ENCODE peak calls at places on chromosomes 11 and 22, in five cellular contexts. One of them, this sample, is unnamed.

GRCh38 chr11:120645639-120646038 is 134.1 kb downstream of the GRIK4 start:
- DNase-seq in MV-4-11: no peak
- DNase-seq in left lung: no peak
- DNase-seq in head of caudate nucleus: no peak
- DNase-seq in retina: peak; percentile 81
- DNase-seq in this sample: peak; percentile 17

GRCh38 chr22:28976588-28976987 is 85.0 kb downstream of the C22orf31 start:
- DNase-seq in MV-4-11: no peak
- DNase-seq in left lung: no peak
- DNase-seq in head of caudate nucleus: no peak
- DNase-seq in retina: no peak
- DNase-seq in this sample: peak; percentile 77

GRCh38 chr11:46421257-46421880 is 29.8 kb upstream of the CHRM4 start:
- DNase-seq in MV-4-11: no peak
- DNase-seq in left lung: no peak
- DNase-seq in head of caudate nucleus: no peak
- DNase-seq in retina: peak; percentile 10
- DNase-seq in this sample: no peak

GRCh38 chr22:19941365-19942070 is at the start of the genes COMT and TXNRD2:
- DNase-seq in MV-4-11: peak; percentile 29
- DNase-seq in left lung: peak; percentile 95
- DNase-seq in head of caudate nucleus: peak; percentile 79
- DNase-seq in retina: peak; percentile 86
- DNase-seq in this sample: peak; percentile 77

GRCh38 chr11:13277719-13278619 is at the start of gene BMAL1:
- DNase-seq in MV-4-11: no peak
- DNase-seq in left lung: peak; percentile 94
- DNase-seq in head of caudate nucleus: peak; percentile 63
- DNase-seq in retina: peak; percentile 79
- DNase-seq in this sample: peak; percentile 32

GRCh38 chr11:110251837-110252236 is 44.6 kb downstream of the RDX start:
- DNase-seq in MV-4-11: no peak
- DNase-seq in left lung: no peak
- DNase-seq in head of caudate nucleus: no peak
- DNase-seq in retina: no peak
- DNase-seq in this sample: peak; percentile 52

GRCh38 chr22:46295277-46295971 is 1.2 kb upstream of the GTSE1 start:
- DNase-seq in MV-4-11: no peak
- DNase-seq in left lung: no peak
- DNase-seq in head of caudate nucleus: no peak
- DNase-seq in retina: no peak
- DNase-seq in this sample: no peak

GRCh38 chr11:7511405-7511804 is 2.4 kb upstream of the PPFIBP2 start:
- DNase-seq in MV-4-11: no peak
- DNase-seq in left lung: no peak
- DNase-seq in head of caudate nucleus: peak; percentile 64
- DNase-seq in retina: no peak
- DNase-seq in this sample: no peak

GRCh38 chr22:28051787-28052356 is 132.8 kb upstream of the PITPNB start:
- DNase-seq in MV-4-11: no peak
- DNase-seq in left lung: no peak
- DNase-seq in head of caudate nucleus: peak; percentile 81
- DNase-seq in retina: peak; percentile 89
- DNase-seq in this sample: peak; percentile 73

GRCh38 chr11:33957304-33957917 is 65.5 kb upstream of the LMO2 start:
- DNase-seq in MV-4-11: no peak
- DNase-seq in left lung: no peak
- DNase-seq in head of caudate nucleus: no peak
- DNase-seq in retina: no peak
- DNase-seq in this sample: no peak

GRCh38 chr11:105489431-105489830 is 120.4 kb upstream of the GRIA4 start:
- DNase-seq in MV-4-11: no peak
- DNase-seq in left lung: no peak
- DNase-seq in head of caudate nucleus: peak; percentile 13
- DNase-seq in retina: peak; percentile 69
- DNase-seq in this sample: peak; percentile 3

GRCh38 chr22:33678523-33678922 is 241.8 kb downstream of the LARGE1 start:
- DNase-seq in MV-4-11: no peak
- DNase-seq in left lung: no peak
- DNase-seq in head of caudate nucleus: peak; percentile 20
- DNase-seq in retina: no peak
- DNase-seq in this sample: no peak

GRCh38 chr11:59756496-59756840 is 1.3 kb downstream of the STX3 start:
- DNase-seq in MV-4-11: no peak
- DNase-seq in left lung: no peak
- DNase-seq in head of caudate nucleus: no peak
- DNase-seq in retina: no peak
- DNase-seq in this sample: peak; percentile 28

GRCh38 chr22:23233084-23233501 is 52.8 kb downstream of the BCR start:
- DNase-seq in MV-4-11: peak; percentile 25
- DNase-seq in left lung: no peak
- DNase-seq in head of caudate nucleus: no peak
- DNase-seq in retina: no peak
- DNase-seq in this sample: peak; percentile 19

GRCh38 chr11:79439893-79440450 is 858 bp downstream of the TENM4 start:
- DNase-seq in MV-4-11: no peak
- DNase-seq in left lung: peak; percentile 80
- DNase-seq in head of caudate nucleus: peak; percentile 60
- DNase-seq in retina: peak; percentile 83
- DNase-seq in this sample: no peak

GRCh38 chr11:78033040-78033439 is 10.0 kb upstream of the KCTD14 start:
- DNase-seq in MV-4-11: no peak
- DNase-seq in left lung: no peak
- DNase-seq in head of caudate nucleus: no peak
- DNase-seq in retina: no peak
- DNase-seq in this sample: no peak

GRCh38 chr11:117678651-117679407 is 118.2 kb downstream of the DSCAML1 start:
- DNase-seq in MV-4-11: no peak
- DNase-seq in left lung: no peak
- DNase-seq in head of caudate nucleus: peak; percentile 71
- DNase-seq in retina: peak; percentile 63
- DNase-seq in this sample: no peak

GRCh38 chr22:20437253-20438065 is at the start of gene SCARF2:
- DNase-seq in MV-4-11: no peak
- DNase-seq in left lung: no peak
- DNase-seq in head of caudate nucleus: no peak
- DNase-seq in retina: peak; percentile 53
- DNase-seq in this sample: peak; percentile 81

GRCh38 chr11:70547821-70548670 is 149.7 kb downstream of the CTTN start:
- DNase-seq in MV-4-11: no peak
- DNase-seq in left lung: no peak
- DNase-seq in head of caudate nucleus: no peak
- DNase-seq in retina: no peak
- DNase-seq in this sample: no peak

GRCh38 chr11:45248501-45249011 is 37.6 kb downstream of the SYT13 start:
- DNase-seq in MV-4-11: no peak
- DNase-seq in left lung: no peak
- DNase-seq in head of caudate nucleus: no peak
- DNase-seq in retina: no peak
- DNase-seq in this sample: no peak

GRCh38 chr11:10322830-10323792 is 18.2 kb downstream of the ADM start:
- DNase-seq in MV-4-11: peak; percentile 61
- DNase-seq in left lung: no peak
- DNase-seq in head of caudate nucleus: no peak
- DNase-seq in retina: peak; percentile 72
- DNase-seq in this sample: peak; percentile 93

GRCh38 chr22:42919199-42919598 is 62.1 kb upstream of the ARFGAP3 start:
- DNase-seq in MV-4-11: peak; percentile 63
- DNase-seq in left lung: no peak
- DNase-seq in head of caudate nucleus: no peak
- DNase-seq in retina: no peak
- DNase-seq in this sample: peak; percentile 75

GRCh38 chr11:82686211-82686610 is 47.5 kb downstream of the FAM181B start:
- DNase-seq in MV-4-11: no peak
- DNase-seq in left lung: no peak
- DNase-seq in head of caudate nucleus: no peak
- DNase-seq in retina: no peak
- DNase-seq in this sample: no peak

GRCh38 chr22:32700186-32700882 is 101.2 kb upstream of the TIMP3 start:
- DNase-seq in MV-4-11: no peak
- DNase-seq in left lung: no peak
- DNase-seq in head of caudate nucleus: no peak
- DNase-seq in retina: no peak
- DNase-seq in this sample: peak; percentile 82

GRCh38 chr11:91115116-91115515 is 892.3 kb upstream of the CHORDC1 start:
- DNase-seq in MV-4-11: no peak
- DNase-seq in left lung: no peak
- DNase-seq in head of caudate nucleus: no peak
- DNase-seq in retina: no peak
- DNase-seq in this sample: no peak

GRCh38 chr11:32290783-32291182 is 144.6 kb downstream of the WT1 start:
- DNase-seq in MV-4-11: no peak
- DNase-seq in left lung: no peak
- DNase-seq in head of caudate nucleus: peak; percentile 56
- DNase-seq in retina: no peak
- DNase-seq in this sample: no peak

GRCh38 chr11:73269353-73270088 is 2.6 kb upstream of the P2RY6 start:
- DNase-seq in MV-4-11: no peak
- DNase-seq in left lung: no peak
- DNase-seq in head of caudate nucleus: no peak
- DNase-seq in retina: peak; percentile 2
- DNase-seq in this sample: no peak

GRCh38 chr11:119195680-119196079 is 10.4 kb downstream of the NHERF4 start:
- DNase-seq in MV-4-11: no peak
- DNase-seq in left lung: no peak
- DNase-seq in head of caudate nucleus: no peak
- DNase-seq in retina: no peak
- DNase-seq in this sample: peak; percentile 78

GRCh38 chr11:100942016-100942415 is 187.6 kb downstream of the PGR start:
- DNase-seq in MV-4-11: no peak
- DNase-seq in left lung: no peak
- DNase-seq in head of caudate nucleus: no peak
- DNase-seq in retina: peak; percentile 37
- DNase-seq in this sample: peak; percentile 48

GRCh38 chr11:86244063-86244521 is 461 bp upstream of the EED start:
- DNase-seq in MV-4-11: no peak
- DNase-seq in left lung: peak; percentile 92
- DNase-seq in head of caudate nucleus: peak; percentile 86
- DNase-seq in retina: no peak
- DNase-seq in this sample: peak; percentile 85

GRCh38 chr22:37898441-37899181 is 7.5 kb upstream of the MICALL1 start:
- DNase-seq in MV-4-11: no peak
- DNase-seq in left lung: peak; percentile 81
- DNase-seq in head of caudate nucleus: peak; percentile 69
- DNase-seq in retina: no peak
- DNase-seq in this sample: no peak

GRCh38 chr11:118437736-118438125 is 1.4 kb downstream of the KMT2A start:
- DNase-seq in MV-4-11: no peak
- DNase-seq in left lung: no peak
- DNase-seq in head of caudate nucleus: peak; percentile 65
- DNase-seq in retina: peak; percentile 75
- DNase-seq in this sample: no peak

This sample was measured in EH.